ENCODE peak calls at places on chromosomes 3 and 15, in four cellular contexts. O is sigmoid colon, R is fibroblast of lung, T is heart right ventricle. E is an unnamed sample. For H3K36me3, the result is how much of the 10 kb centered on the place peaks cover.

GRCh38 chr3:182618981-182619591 is 174.2 kb upstream of the ATP11B start:
- DNase-seq in R (peak), T (no peak), O (no peak), E (no peak)

GRCh38 chr3:8632402-8633237 is 12.0 kb downstream of the SSUH2 start:
- DNase-seq in O (no peak), T (no peak), R (no peak), E (no peak)

GRCh38 chr3:62318365-62318751 is 55.0 kb downstream of the FEZF2 start:
- DNase-seq in T (no peak), R (no peak), O (no peak), E (no peak)

GRCh38 chr3:142027713-142028112 is 121.6 kb downstream of the TFDP2 start:
- DNase-seq in O (no peak), T (no peak), R (peak), E (no peak)

GRCh38 chr3:157353657-157354056 is 83.0 kb upstream of the PTX3 start:
- DNase-seq in R (no peak), T (no peak), O (no peak), E (no peak)

GRCh38 chr15:80177151-80177550 is 24.4 kb downstream of the FAH start:
- DNase-seq in T (no peak), O (no peak), R (peak), E (no peak)

GRCh38 chr15:39640665-39641064 is 59.8 kb downstream of the THBS1 start:
- DNase-seq in T (no peak), O (no peak), R (no peak), E (no peak)

GRCh38 chr3:126349611-126350501 is 7.4 kb downstream of the KLF15 start:
- DNase-seq in R (no peak), O (peak), T (no peak), E (no peak)

GRCh38 chr15:79308874-79309273 is 2.0 kb upstream of the TMED3 start:
- DNase-seq in T (no peak), R (no peak), O (no peak), E (no peak)

GRCh38 chr15:38530113-38530512 is 34.5 kb downstream of the RASGRP1 start:
- DNase-seq in O (no peak), T (no peak), R (no peak), E (no peak)

GRCh38 chr15:96849501-96849900 is 519.0 kb downstream of the NR2F2 start:
- DNase-seq in R (peak), O (no peak), T (no peak), E (no peak)

GRCh38 chr3:169759256-169759655 is 5.6 kb downstream of the TERC start:
- DNase-seq in R (peak), T (no peak), O (no peak), E (no peak)

GRCh38 chr15:52164631-52165265 is 26.4 kb downstream of the GNB5 start:
- DNase-seq in T (no peak), O (no peak), R (no peak), E (no peak)

GRCh38 chr3:111338059-111338698 is 203.8 kb upstream of the CD96 start:
- DNase-seq in O (no peak), R (peak), T (no peak), E (no peak)

GRCh38 chr15:91627473-91628309 is 225.8 kb upstream of the SLCO3A1 start:
- DNase-seq in T (peak), O (peak), R (peak), E (no peak)

GRCh38 chr15:62879770-62880169 is 162.8 kb upstream of the TPM1 start:
- DNase-seq in T (no peak), R (no peak), O (no peak), E (no peak)

GRCh38 chr3:30631237-30631961 is 25.0 kb downstream of the TGFBR2 start:
- DNase-seq in R (peak), T (no peak), O (no peak), E (no peak)

GRCh38 chr3:52366527-52366926 is 50.4 kb downstream of the DNAH1 start:
- DNase-seq in R (no peak), T (no peak), O (no peak), E (no peak)

GRCh38 chr15:67125589-67126502 is 60.4 kb downstream of the SMAD3 start:
- DNase-seq in O (peak), T (peak), R (peak), E (peak)

GRCh38 chr15:92749172-92749571 is 93.6 kb upstream of the FAM174B start:
- DNase-seq in O (no peak), R (no peak), T (no peak), E (no peak)

GRCh38 chr15:48395532-48396011 is 64.3 kb downstream of the DUT start:
- DNase-seq in T (peak), R (peak), O (peak), E (no peak)

GRCh38 chr15:88708256-88709054 is 69.6 kb downstream of the ISG20 start:
- DNase-seq in O (no peak), R (no peak), T (peak), E (no peak)

GRCh38 chr3:81962396-81962795 is 201.0 kb upstream of the GBE1 start:
- DNase-seq in R (peak), O (no peak), T (no peak), E (no peak)

GRCh38 chr15:25694238-25694584 is 168.9 kb downstream of the ATP10A start:
- DNase-seq in T (no peak), R (no peak), O (peak), E (no peak)

GRCh38 chr15:53880353-53880752 is 97.9 kb upstream of the UNC13C start:
- DNase-seq in R (no peak), O (no peak), T (no peak), E (no peak)

GRCh38 chr15:99101501-99101900 is 3.4 kb upstream of the SYNM start:
- DNase-seq in O (no peak), R (no peak), T (no peak), E (no peak)

GRCh38 chr15:34364041-34364440 is 3.0 kb downstream of the LPCAT4 start:
- DNase-seq in O (no peak), R (no peak), T (no peak), E (no peak)

GRCh38 chr15:26572606-26573350 is 200.1 kb downstream of the GABRB3 start:
- DNase-seq in O (no peak), R (peak), T (no peak), E (no peak)

GRCh38 chr3:188037116-188037718 is 116.7 kb upstream of the LPP start:
- DNase-seq in R (peak), O (no peak), T (no peak), E (no peak)

GRCh38 chr15:55267401-55268053 is 22.1 kb downstream of the RAB27A start:
- DNase-seq in O (no peak), R (peak), T (peak), E (no peak)

GRCh38 chr15:97576916-97577645 is 383.4 kb upstream of the ARRDC4 start:
- DNase-seq in O (no peak), T (no peak), R (no peak), E (no peak)

GRCh38 chr3:124489506-124489905 is 240.7 kb upstream of the UMPS start:
- DNase-seq in T (no peak), R (no peak), O (no peak), E (no peak)

GRCh38 chr3:124483915-124484470 is 246.3 kb upstream of the UMPS start:
- DNase-seq in T (no peak), R (no peak), O (no peak), E (no peak)

GRCh38 chr3:124491875-124492274 is 238.4 kb upstream of the UMPS start:
- DNase-seq in R (no peak), T (no peak), O (no peak), E (no peak)

GRCh38 chr3:124491098-124491497 is 239.2 kb upstream of the UMPS start:
- DNase-seq in R (no peak), O (no peak), T (no peak), E (no peak)

GRCh38 chr3:124486324-124486723 is 243.9 kb upstream of the UMPS start:
- DNase-seq in T (no peak), R (no peak), O (no peak), E (no peak)
- TF ChIP-seq CTCF in T (no peak), R (peak), O (no peak), E (no peak)

GRCh38 chr3:171056528-171056927 is 30.0 kb upstream of the SLC2A2 start:
- DNase-seq in T (no peak), R (peak), O (no peak), E (no peak)
- H3K36me3 ChIP-seq in T (under half), R (under half), O (under half), E (under half)

DNA sequence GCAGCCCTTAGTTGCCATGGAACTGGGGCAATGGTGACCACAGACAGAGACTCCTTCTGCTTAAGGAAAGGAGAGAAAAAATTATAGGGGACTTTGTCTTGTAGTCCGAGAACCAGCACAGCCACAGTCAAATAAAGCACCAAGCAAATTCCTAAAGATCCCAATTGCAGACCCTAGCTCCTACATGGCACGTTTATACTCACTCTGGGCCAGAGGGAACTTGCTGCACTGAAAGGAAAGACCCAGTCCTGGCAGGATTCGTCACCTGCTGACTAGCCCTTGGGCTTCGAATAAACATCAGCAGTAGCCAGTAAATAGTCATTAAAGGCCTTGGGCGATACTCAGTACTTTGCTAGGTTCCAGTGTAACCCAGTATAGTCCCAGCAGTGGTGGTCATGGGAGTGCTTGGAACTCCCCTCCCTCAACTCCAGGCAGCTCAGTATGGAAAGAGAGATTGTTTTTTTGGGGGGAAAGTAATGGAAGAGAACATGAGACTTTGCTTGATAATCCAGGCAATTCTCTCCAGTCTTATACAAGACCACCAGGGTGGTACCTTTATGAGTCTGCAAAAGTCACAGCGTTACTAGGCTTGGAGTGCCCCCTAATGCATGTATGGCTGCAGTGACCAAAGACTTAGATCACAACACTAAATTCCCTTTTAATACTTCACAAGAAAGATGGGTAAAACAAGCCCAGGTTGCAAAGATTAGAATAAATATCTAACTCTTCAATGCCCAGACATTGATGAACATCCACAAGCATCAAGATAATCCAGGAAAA is 66.4 kb upstream of the AGTR1 start:
- DNase-seq in T (no peak), R (no peak), O (no peak), E (no peak)
- TF ChIP-seq CTCF in T (no peak), R (no peak), O (no peak), E (no peak)

GRCh38 chr3:120908803-120909601 is 997 bp downstream of the STXBP5L start:
- DNase-seq in T (no peak), R (no peak), O (no peak), E (no peak)

GRCh38 chr3:120909602-120909878 is 1.5 kb downstream of the STXBP5L start:
- DNase-seq in O (no peak), R (no peak), T (no peak), E (no peak)

GRCh38 chr3:120908030-120908802 is at the start of gene STXBP5L:
- DNase-seq in T (peak), O (peak), R (peak), E (peak)

GRCh38 chr3:120907659-120908029 is 361 bp upstream of the STXBP5L start:
- DNase-seq in O (no peak), T (no peak), R (no peak), E (no peak)
- H3K36me3 ChIP-seq in O (under half), T (under half), R (under half), E (under half)

GRCh38 chr3:9786825-9787654 is 5.2 kb downstream of the TADA3 start:
- DNase-seq in O (no peak), T (no peak), R (no peak), E (no peak)
- TF ChIP-seq CTCF in O (no peak), T (peak), R (peak), E (no peak)

DNA sequence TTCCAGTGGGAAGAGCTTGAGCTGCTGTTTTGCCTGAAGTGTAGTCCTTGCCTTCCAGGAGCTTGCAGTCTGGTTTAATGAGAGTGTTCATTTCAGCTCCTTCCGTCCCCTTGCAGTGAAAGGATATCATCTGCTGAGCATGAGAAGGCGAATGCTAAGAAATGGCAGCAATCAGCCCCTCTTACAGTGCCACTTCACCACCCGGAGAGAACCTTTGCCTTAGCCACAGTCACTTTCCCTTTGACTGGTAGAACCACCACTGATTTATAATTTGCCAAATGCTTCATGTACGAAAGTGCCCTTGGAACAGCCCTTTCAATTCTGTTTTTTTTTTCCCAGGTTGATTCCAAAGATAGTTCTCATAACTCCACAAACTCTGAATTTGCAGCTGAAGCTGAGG is 11.5 kb downstream of the TATDN2 start:
- DNase-seq in T (no peak), R (no peak), O (peak), E (no peak)
- H3K36me3 ChIP-seq in T (under half), R (under half), O (half or more), E (under half)

DNA sequence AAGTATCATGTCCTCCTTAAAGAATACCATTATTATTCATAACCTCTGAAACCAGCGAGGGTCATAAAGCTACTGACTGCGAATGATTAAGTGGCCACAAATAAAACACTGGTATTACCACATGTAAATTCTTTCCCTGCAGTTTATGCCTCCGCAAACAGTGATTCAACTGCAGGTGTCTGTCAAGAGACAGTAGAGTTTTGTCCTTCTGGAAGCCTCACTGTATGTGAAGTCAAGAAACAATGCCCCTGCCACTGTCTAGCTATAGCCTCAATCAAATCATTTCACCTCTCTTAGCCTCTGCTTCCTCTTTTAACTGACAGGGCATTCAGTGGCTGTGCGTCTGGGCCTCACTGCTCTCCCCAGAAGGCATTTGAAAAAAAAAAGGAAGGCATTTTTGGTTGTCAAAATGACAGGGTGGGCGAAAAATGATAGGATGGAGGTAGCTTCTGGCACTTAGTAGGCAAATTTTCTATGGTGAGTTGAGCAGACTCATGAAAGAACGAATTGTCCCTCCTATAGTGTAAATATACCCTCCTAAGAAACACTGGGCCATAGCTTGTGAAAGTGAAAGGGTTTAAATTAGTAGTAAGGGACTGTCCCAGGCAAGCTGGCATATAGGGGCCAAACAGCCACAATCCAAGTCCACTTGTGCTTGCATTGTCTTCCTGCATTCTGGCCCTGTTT is 66.7 kb downstream of the FILIP1L start:
- DNase-seq in T (no peak), R (peak), O (no peak), E (no peak)
- TF ChIP-seq CTCF in T (no peak), R (no peak), O (no peak), E (no peak)

E was measured in breast epithelium.